ENCODE peak calls at places on chromosome 5, in nine cellular contexts. M is neural progenitor cell; T is mucosa of descending colon; I is AG10803; G is foreskin fibroblast; J is AG04449; P is WERI-Rb-1; X is CD8-positive, alpha-beta T cell; O is upper lobe of right lung. H is an unnamed sample.

GRCh38 chr5:173217626-173218397 is 17.2 kb downstream of the NKX2-5 start:
- DNase-seq in M (peak; percentile 33), T (no peak), I (no peak), G (no peak), J (no peak), P (no peak), X (no peak), O (peak; percentile 39), H (no peak)

GRCh38 chr5:168592014-168592368 is 12.8 kb upstream of the PANK3 start:
- DNase-seq in M (no peak), T (no peak), I (peak; percentile 79), G (peak; percentile 71), J (peak; percentile 29), P (no peak), X (no peak), O (peak; percentile 65), H (peak; percentile 75)

GRCh38 chr5:66958126-66958983 is 238.2 kb downstream of the CD180 start:
- DNase-seq in M (no peak), T (no peak), I (peak; percentile 43), G (peak; percentile 81), J (no peak), P (no peak), X (no peak), O (no peak), H (peak; percentile 74)

GRCh38 chr5:178553517-178553916 is 36.7 kb downstream of the COL23A1 start:
- DNase-seq in M (no peak), T (no peak), I (no peak), G (no peak), J (no peak), P (no peak), X (no peak), O (no peak), H (no peak)

GRCh38 chr5:38807570-38808461 is 38.0 kb upstream of the OSMR start:
- DNase-seq in M (no peak), T (no peak), I (peak; percentile 62), G (peak; percentile 81), J (no peak), P (no peak), X (no peak), O (no peak), H (peak; percentile 85)

GRCh38 chr5:68196876-68197275 is 18.7 kb upstream of the PIK3R1 start:
- DNase-seq in M (no peak), T (no peak), I (no peak), G (no peak), J (no peak), P (no peak), X (no peak), O (no peak), H (no peak)

GRCh38 chr5:113378486-113378885 is 56.3 kb downstream of the TSSK1B start:
- DNase-seq in M (no peak), T (no peak), I (no peak), G (no peak), J (no peak), P (no peak), X (no peak), O (no peak), H (peak; percentile 49)

GRCh38 chr5:25453500-25453899 is 808.7 kb upstream of the CDH10 start:
- DNase-seq in M (no peak), T (no peak), I (no peak), G (no peak), J (no peak), P (no peak), X (no peak), O (no peak), H (no peak)

GRCh38 chr5:113067635-113068344 is 91.2 kb downstream of the DCP2 start:
- DNase-seq in M (no peak), T (no peak), I (no peak), G (peak; percentile 80), J (no peak), P (no peak), X (no peak), O (no peak), H (no peak)

GRCh38 chr5:158590936-158591863 is 508.5 kb downstream of the EBF1 start:
- DNase-seq in M (peak; percentile 62), T (no peak), I (peak; percentile 49), G (peak; percentile 76), J (no peak), P (peak; percentile 32), X (no peak), O (no peak), H (peak; percentile 62)

GRCh38 chr5:76388791-76389512 is 14.1 kb upstream of the IQGAP2 start:
- DNase-seq in M (no peak), T (no peak), I (no peak), G (no peak), J (no peak), P (peak; percentile 9), X (no peak), O (no peak), H (no peak)

GRCh38 chr5:32642276-32643002 is 57.1 kb downstream of the SUB1 start:
- DNase-seq in M (no peak), T (no peak), I (peak; percentile 25), G (peak; percentile 30), J (peak; percentile 26), P (no peak), X (no peak), O (no peak), H (peak; percentile 63)

GRCh38 chr5:179613460-179614071 is 9.9 kb downstream of the HNRNPH1 start:
- DNase-seq in M (no peak), T (no peak), I (no peak), G (peak; percentile 38), J (no peak), P (no peak), X (no peak), O (peak; percentile 53), H (no peak)

GRCh38 chr5:72134226-72134625 is 27.0 kb downstream of the MAP1B start:
- DNase-seq in M (peak; percentile 70), T (no peak), I (no peak), G (peak; percentile 56), J (no peak), P (peak; percentile 53), X (no peak), O (no peak), H (no peak)

GRCh38 chr5:172525633-172526360 is 71.5 kb upstream of the SH3PXD2B start:
- DNase-seq in M (no peak), T (no peak), I (no peak), G (no peak), J (no peak), P (no peak), X (no peak), O (peak; percentile 25), H (no peak)

GRCh38 chr5:169063269-169063919 is 237.5 kb downstream of the SLIT3 start:
- DNase-seq in M (peak; percentile 22), T (no peak), I (no peak), G (no peak), J (no peak), P (no peak), X (no peak), O (no peak), H (no peak)

DNA sequence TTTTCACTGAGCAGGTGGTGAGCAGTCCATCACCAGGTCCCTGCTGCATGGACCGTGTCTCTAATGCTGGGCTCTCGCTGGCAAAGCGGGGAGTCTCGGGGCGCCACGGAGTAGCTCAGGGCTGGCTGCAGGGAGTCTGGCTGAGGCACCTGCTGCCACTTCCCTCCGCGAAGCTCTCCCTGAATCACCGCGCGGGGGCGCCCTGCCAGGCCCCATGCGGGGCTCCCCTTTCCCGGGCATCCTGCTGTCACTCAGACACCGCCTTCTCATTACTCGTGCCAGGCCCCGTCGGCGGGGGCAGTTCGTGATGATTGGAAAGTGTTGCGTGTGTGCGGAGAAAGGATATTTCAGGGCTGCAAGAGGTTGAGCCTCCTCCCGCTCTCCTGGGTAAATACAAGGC is 335.8 kb downstream of the IRX2 start:
- DNase-seq in M (peak; percentile 16), T (no peak), I (no peak), G (no peak), J (no peak), P (no peak), X (no peak), O (no peak), H (no peak)
- TF ChIP-seq CTCF in M (peak; percentile 30), T (no peak), I (no peak), G (no peak), J (no peak), P (peak; percentile 8), X (no peak), O (no peak), H (no peak)

GRCh38 chr5:143564417-143564816 is 160.9 kb upstream of the NR3C1 start:
- DNase-seq in M (no peak), T (no peak), I (no peak), G (no peak), J (no peak), P (no peak), X (no peak), O (no peak), H (no peak)

GRCh38 chr5:143559586-143559985 is 156.1 kb upstream of the NR3C1 start:
- DNase-seq in M (no peak), T (no peak), I (no peak), G (no peak), J (no peak), P (no peak), X (no peak), O (no peak), H (no peak)

GRCh38 chr5:143562935-143563334 is 159.4 kb upstream of the NR3C1 start:
- DNase-seq in M (no peak), T (no peak), I (peak; percentile 48), G (peak; percentile 68), J (no peak), P (no peak), X (no peak), O (no peak), H (peak; percentile 97)

GRCh38 chr5:143560378-143560777 is 156.9 kb upstream of the NR3C1 start:
- DNase-seq in M (no peak), T (no peak), I (no peak), G (no peak), J (no peak), P (no peak), X (no peak), O (no peak), H (no peak)

GRCh38 chr5:143561248-143561647 is 157.8 kb upstream of the NR3C1 start:
- DNase-seq in M (no peak), T (no peak), I (no peak), G (no peak), J (no peak), P (no peak), X (no peak), O (no peak), H (no peak)
- H3K4me3 ChIP-seq in M (no peak overlapping the region), T (no peak overlapping the region), I (no peak overlapping the region), G (no peak overlapping the region), J (no peak overlapping the region), P (no peak overlapping the region), X (no peak overlapping the region), O (no peak overlapping the region), H (no peak overlapping the region)

DNA sequence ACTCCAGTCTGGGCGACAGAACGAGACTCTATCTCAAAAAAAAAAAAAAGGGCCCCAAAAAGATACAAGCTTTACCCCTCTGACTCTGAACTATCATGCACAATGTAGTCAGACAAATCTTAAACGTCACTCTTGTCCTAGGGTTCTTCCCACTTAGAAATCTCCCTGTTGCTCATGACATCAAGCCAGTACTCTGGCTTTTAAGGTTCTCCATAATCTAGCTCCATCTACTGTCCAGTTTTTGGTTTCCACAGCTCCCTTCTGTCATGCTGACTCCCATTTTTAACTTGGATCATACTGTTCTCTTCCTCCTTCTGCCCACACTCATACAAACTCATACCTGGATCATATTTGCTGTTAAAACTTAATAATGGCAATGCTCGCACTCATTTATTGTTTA is 156.7 kb upstream of the TLX3 start:
- DNase-seq in M (peak; percentile 6), T (no peak), I (peak; percentile 31), G (peak; percentile 56), J (no peak), P (no peak), X (no peak), O (no peak), H (peak; percentile 2)
- TF ChIP-seq CTCF in M (peak; percentile 24), T (no peak), I (peak; percentile 50), G (peak; percentile 44), J (peak; percentile 30), P (peak; percentile 28), X (no peak), O (no peak), H (no peak)

GRCh38 chr5:90558344-90559192 is at the start of gene ADGRV1:
- DNase-seq in M (peak; percentile 99), T (peak; percentile 93), I (peak; percentile 23), G (peak; percentile 66), J (no peak), P (peak; percentile 98), X (no peak), O (peak; percentile 95), H (peak; percentile 30)
- H3K4me3 ChIP-seq in M (peak within 1 kb of the TSS; percentile 89), T (peak within 1 kb of the TSS; percentile 12), I (peak within 1 kb of the TSS; percentile 24), G (no peak within 1 kb of the TSS), J (peak within 1 kb of the TSS; percentile 12), P (peak within 1 kb of the TSS; percentile 82), X (no peak within 1 kb of the TSS), O (peak within 1 kb of the TSS; percentile 47), H (peak within 1 kb of the TSS; percentile 53)

H was measured in fibroblast of the aortic adventitia.